ENCODE peak calls at places on chromosomes 7 and 10, in eight cellular contexts. Y is neuronal stem cell; K is ascending aorta; W is CD8-positive, alpha-beta T cell; G is psoas muscle; R is naive thymus-derived CD4-positive, alpha-beta T cell; N is transverse colon; X is CD4-positive, alpha-beta memory T cell. Z is an unnamed sample. For H3K4me1 and H3K9me3, the result is how much of the 10 kb centered on the place peaks cover.

GRCh38 chr7:73822319-73823173 is 8.2 kb upstream of the CLDN4 start:
- DNase-seq in G (no peak), X (no peak), Y (no peak), W (no peak), K (no peak), N (peak), R (no peak), Z (peak)

GRCh38 chr10:111593578-111593977 is 516.7 kb downstream of the ADRA2A start:
- DNase-seq in K (no peak), N (no peak), X (no peak), R (no peak), W (no peak), G (no peak), Y (no peak), Z (no peak)

GRCh38 chr7:105648561-105649401 is 67.5 kb upstream of the EFCAB10 start:
- DNase-seq in X (no peak), R (no peak), K (no peak), N (peak), G (no peak), Y (no peak), W (no peak), Z (no peak)

GRCh38 chr7:39623312-39624201 is at the start of gene RALA:
- DNase-seq in X (peak), G (peak), R (peak), K (peak), W (peak), N (peak), Y (peak), Z (peak)

GRCh38 chr10:46545861-46546590 is 10.4 kb downstream of the GPRIN2 start:
- DNase-seq in K (peak), R (no peak), X (no peak), W (no peak), G (peak), Y (no peak), N (no peak), Z (peak)

GRCh38 chr10:71696635-71697326 is 22.8 kb downstream of the C10orf105 start:
- DNase-seq in R (peak), W (peak), Y (peak), N (peak), K (no peak), G (peak), X (peak), Z (peak)

GRCh38 chr7:129778770-129779601 is 167.5 kb downstream of the NRF1 start:
- DNase-seq in G (no peak), R (no peak), W (no peak), X (no peak), Y (no peak), K (no peak), N (no peak), Z (no peak)

GRCh38 chr10:3080608-3081007 is 13.3 kb downstream of the PFKP start:
- DNase-seq in N (no peak), Y (no peak), R (no peak), W (no peak), G (no peak), X (no peak), K (no peak), Z (no peak)

GRCh38 chr10:117830832-117831231 is 215.9 kb downstream of the RAB11FIP2 start:
- DNase-seq in X (peak), W (peak), G (no peak), K (no peak), R (peak), Y (peak), N (peak), Z (no peak)

GRCh38 chr10:102408728-102409603 is 9.6 kb downstream of the PSD start:
- DNase-seq in G (no peak), K (no peak), R (peak), X (peak), W (peak), N (peak), Y (no peak), Z (no peak)

GRCh38 chr10:24318517-24318916 is 109.6 kb downstream of the KIAA1217 start:
- DNase-seq in G (no peak), W (no peak), N (no peak), R (no peak), X (no peak), Y (no peak), K (no peak), Z (no peak)

GRCh38 chr10:30029890-30030261 is 29.5 kb downstream of the JCAD start:
- DNase-seq in K (no peak), N (peak), W (no peak), Y (no peak), G (no peak), R (no peak), X (no peak), Z (no peak)

GRCh38 chr7:113936982-113937381 is 18.2 kb upstream of the PPP1R3A start:
- DNase-seq in X (no peak), W (no peak), G (no peak), N (no peak), Y (no peak), R (no peak), K (no peak), Z (no peak)

GRCh38 chr10:90865400-90865799 is 6.4 kb upstream of the RPP30 start:
- DNase-seq in W (no peak), X (peak), G (no peak), K (no peak), Y (no peak), N (no peak), R (no peak), Z (no peak)

GRCh38 chr7:90708841-90709317 is 112.8 kb downstream of the CDK14 start:
- DNase-seq in K (no peak), W (no peak), R (no peak), X (no peak), N (peak), Y (no peak), G (no peak), Z (no peak)

GRCh38 chr10:97882142-97883091 is 32.8 kb downstream of the GOLGA7B start:
- DNase-seq in G (no peak), K (peak), N (no peak), Y (no peak), X (no peak), R (no peak), W (no peak), Z (peak)

GRCh38 chr7:30135271-30135550 is 425 bp downstream of the MTURN start:
- DNase-seq in K (no peak), W (no peak), R (no peak), N (no peak), G (no peak), Y (no peak), X (peak), Z (no peak)

GRCh38 chr10:34732926-34733325 is 82.2 kb downstream of the PARD3 start:
- DNase-seq in N (no peak), G (no peak), R (no peak), W (no peak), K (no peak), Y (no peak), X (no peak), Z (no peak)

GRCh38 chr10:26407406-26407969 is 30.7 kb upstream of the APBB1IP start:
- DNase-seq in Y (no peak), X (no peak), R (no peak), G (no peak), N (no peak), K (no peak), W (no peak), Z (no peak)

GRCh38 chr10:67549390-67549789 is 146.6 kb downstream of the CTNNA3 start:
- DNase-seq in R (no peak), K (no peak), W (no peak), Y (no peak), N (no peak), X (no peak), G (no peak), Z (no peak)

GRCh38 chr7:115198143-115198542 is 276.2 kb downstream of the MDFIC start:
- DNase-seq in R (no peak), W (no peak), G (no peak), K (no peak), Y (no peak), X (no peak), N (no peak), Z (no peak)

GRCh38 chr10:78165617-78166016 is 132.0 kb downstream of the RPS24 start:
- DNase-seq in G (no peak), K (no peak), R (no peak), N (no peak), Y (peak), W (no peak), X (no peak), Z (no peak)

GRCh38 chr10:33376976-33377657 is 42.6 kb upstream of the NRP1 start:
- DNase-seq in X (no peak), R (no peak), N (no peak), G (no peak), W (no peak), Y (no peak), K (no peak), Z (no peak)

GRCh38 chr10:33355267-33355666 is 20.8 kb upstream of the NRP1 start:
- DNase-seq in W (no peak), K (no peak), Y (no peak), N (no peak), X (no peak), R (no peak), G (no peak), Z (no peak)

GRCh38 chr7:24936121-24936824 is 43.7 kb downstream of the OSBPL3 start:
- DNase-seq in W (no peak), G (no peak), K (no peak), N (no peak), X (no peak), R (no peak), Y (no peak), Z (no peak)

GRCh38 chr10:22599048-22599561 is 115.3 kb downstream of the PIP4K2A start:
- DNase-seq in X (no peak), G (no peak), N (no peak), K (no peak), W (no peak), Y (no peak), R (no peak), Z (no peak)

GRCh38 chr10:22600516-22600915 is 113.9 kb downstream of the PIP4K2A start:
- DNase-seq in R (no peak), X (no peak), G (no peak), W (no peak), Y (no peak), K (no peak), N (no peak), Z (no peak)

GRCh38 chr10:22599636-22600228 is 114.6 kb downstream of the PIP4K2A start:
- DNase-seq in W (no peak), R (no peak), N (no peak), X (no peak), Y (no peak), G (no peak), K (no peak), Z (no peak)

GRCh38 chr10:22603581-22603980 is 110.8 kb downstream of the PIP4K2A start:
- DNase-seq in N (no peak), Y (no peak), X (no peak), R (no peak), W (no peak), K (no peak), G (no peak), Z (no peak)

GRCh38 chr10:22601618-22602017 is 112.8 kb downstream of the PIP4K2A start:
- DNase-seq in W (no peak), N (no peak), Y (no peak), K (no peak), G (no peak), R (no peak), X (no peak), Z (no peak)
- H3K4me1 ChIP-seq in W (half or more), N (under half), Y (under half), K (under half), G (under half), R (half or more), X (half or more), Z (under half)

DNA sequence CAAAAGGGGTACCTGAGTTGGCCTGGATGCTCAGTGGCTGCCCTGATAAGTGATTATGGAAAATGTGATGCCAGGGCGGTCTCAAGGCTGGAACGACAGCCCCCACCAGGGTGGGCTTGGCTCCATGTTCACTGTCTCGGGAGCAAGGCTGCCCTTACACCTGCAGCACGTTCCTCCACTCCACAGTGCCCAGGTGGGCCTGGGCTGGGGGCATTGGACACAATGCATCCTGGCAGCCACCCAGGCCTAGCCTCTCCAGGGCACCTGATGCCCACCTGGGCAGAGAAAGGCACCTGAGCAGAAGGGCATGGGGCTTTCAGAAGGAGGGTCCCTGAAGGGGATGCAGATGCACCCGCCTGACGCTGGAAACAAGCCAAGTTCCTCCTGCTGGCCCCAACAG is 548.3 kb downstream of the DNAJB6 start:
- DNase-seq in X (no peak), N (no peak), W (no peak), K (no peak), R (no peak), Y (no peak), G (no peak), Z (no peak)
- H3K9me3 ChIP-seq in X (under half), N (under half), W (under half), K (under half), R (under half), Y (under half), G (under half), Z (under half)

DNA sequence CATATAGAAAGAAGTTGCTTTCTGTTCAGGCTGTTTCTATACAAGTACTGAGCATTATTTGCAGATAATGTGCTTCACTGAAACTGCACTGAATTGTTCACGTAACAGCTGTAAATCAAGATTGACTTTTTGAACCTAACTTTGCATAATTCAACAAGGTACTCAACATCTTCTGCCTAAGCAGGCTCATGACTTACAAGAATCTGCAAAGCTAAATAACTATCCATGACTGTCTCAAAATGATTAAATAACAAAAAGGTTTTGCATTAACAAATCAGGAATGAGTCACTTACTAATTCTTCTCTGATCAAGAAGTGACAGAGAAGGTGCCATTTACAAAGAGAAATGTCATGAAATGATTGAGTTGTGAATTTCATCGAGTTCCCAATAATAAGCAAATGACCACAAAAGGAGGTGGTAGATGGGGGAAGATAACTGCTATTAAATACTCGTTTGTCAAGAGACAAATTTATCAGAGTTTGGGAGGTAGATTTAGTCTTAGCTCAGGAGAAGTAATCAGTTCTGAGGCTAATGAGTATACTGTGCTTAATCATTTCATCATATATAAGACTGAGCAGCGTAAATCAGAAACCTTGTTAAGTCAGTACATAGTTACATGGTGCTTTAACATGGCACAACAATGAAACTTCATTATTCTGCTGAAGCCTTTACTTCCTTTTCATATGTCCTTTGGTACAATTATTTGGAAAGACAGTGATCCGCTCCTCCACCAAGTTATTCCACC is 161.2 kb upstream of the LRRN3 start:
- DNase-seq in K (no peak), Y (no peak), N (no peak), X (no peak), R (no peak), W (no peak), G (no peak), Z (no peak)
- H3K27ac ChIP-seq in K (no peak), Y (no peak), N (no peak), X (no peak), R (no peak), W (no peak), G (no peak), Z (no peak)

GRCh38 chr7:132434041-132434440 is 142.2 kb downstream of the PLXNA4 start:
- DNase-seq in G (no peak), X (no peak), K (no peak), R (no peak), N (no peak), Y (no peak), W (no peak), Z (no peak)
- H3K4me1 ChIP-seq in G (under half), X (half or more), K (under half), R (half or more), N (under half), Y (under half), W (half or more), Z (under half)

GRCh38 chr7:64612452-64612851 is 49.6 kb upstream of the ZNF680 start:
- DNase-seq in K (no peak), R (no peak), X (no peak), N (no peak), W (no peak), G (no peak), Y (no peak), Z (no peak)
- H3K9me3 ChIP-seq in K (under half), R (under half), X (under half), N (under half), W (under half), G (under half), Y (under half), Z (under half)

DNA sequence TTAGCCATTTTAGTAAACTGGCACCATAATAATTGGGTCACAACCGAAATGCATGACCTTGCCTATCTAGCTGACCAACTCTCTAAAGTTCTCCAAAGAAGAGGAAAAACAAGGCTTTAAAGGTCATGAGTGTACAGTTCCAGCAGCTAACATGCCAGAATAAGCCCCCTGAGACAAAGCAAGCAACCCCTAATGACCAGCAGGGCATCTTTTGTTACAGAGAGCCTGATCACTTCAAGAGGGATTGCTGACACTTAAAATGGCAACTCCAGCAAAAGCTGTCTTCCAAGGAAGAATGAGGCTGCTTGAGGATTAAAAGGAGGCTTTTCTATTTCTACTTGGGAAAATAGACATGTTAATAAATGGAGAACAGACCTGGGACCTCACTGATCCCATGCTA is 213.6 kb downstream of the CDC14C start:
- DNase-seq in G (no peak), W (no peak), R (no peak), X (no peak), Y (peak), K (no peak), N (no peak), Z (no peak)
- H3K27ac ChIP-seq in G (no peak), W (no peak), R (no peak), X (no peak), Y (peak), K (no peak), N (no peak), Z (no peak)

GRCh38 chr10:48638739-48639527 is 34.1 kb upstream of the ARHGAP22 start:
- DNase-seq in N (no peak), K (no peak), X (no peak), G (no peak), R (no peak), W (no peak), Y (no peak), Z (no peak)

GRCh38 chr10:48636901-48637300 is 32.0 kb upstream of the ARHGAP22 start:
- DNase-seq in W (no peak), N (no peak), G (no peak), Y (no peak), R (no peak), K (no peak), X (no peak), Z (no peak)

GRCh38 chr10:48638158-48638557 is 33.3 kb upstream of the ARHGAP22 start:
- DNase-seq in G (no peak), Y (no peak), X (no peak), N (no peak), K (no peak), W (no peak), R (no peak), Z (no peak)

GRCh38 chr10:48636231-48636630 is 31.4 kb upstream of the ARHGAP22 start:
- DNase-seq in R (no peak), X (no peak), Y (no peak), G (no peak), N (no peak), W (no peak), K (no peak), Z (no peak)

DNA sequence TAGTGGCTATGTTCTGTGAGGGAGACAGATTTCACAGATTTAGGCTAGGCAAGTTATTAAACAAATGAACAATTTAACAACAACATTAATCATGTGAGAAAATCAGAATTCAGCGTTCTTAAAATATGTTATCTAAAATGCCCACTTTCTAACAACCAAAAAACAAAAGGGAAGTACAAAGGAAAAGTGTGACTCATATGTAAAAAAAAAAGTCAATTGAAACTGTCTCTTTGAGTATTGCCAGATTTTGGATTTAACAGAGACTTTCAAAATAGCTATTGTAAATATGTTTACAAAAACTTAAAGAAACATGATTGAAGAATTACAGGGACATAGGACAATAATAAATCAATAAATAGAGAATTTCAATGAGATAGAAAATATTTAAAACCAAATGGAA is 34.8 kb upstream of the ARHGAP22 start:
- DNase-seq in R (no peak), Y (no peak), N (no peak), G (no peak), K (no peak), X (no peak), W (no peak), Z (no peak)
- H3K4me1 ChIP-seq in R (under half), Y (under half), N (under half), G (under half), K (under half), X (under half), W (under half), Z (under half)

GRCh38 chr10:131439705-131440104 is 128.2 kb upstream of the TCERG1L start:
- DNase-seq in X (no peak), G (no peak), R (no peak), W (no peak), Y (no peak), N (no peak), K (no peak), Z (no peak)
- H3K9me3 ChIP-seq in X (under half), G (under half), R (under half), W (under half), Y (under half), N (under half), K (under half), Z (under half)

GRCh38 chr7:101153969-101154692 is at the start of gene AP1S1:
- DNase-seq in W (peak), K (peak), Y (peak), N (peak), G (peak), X (peak), R (peak), Z (peak)
- H3K27ac ChIP-seq in W (no peak), K (no peak), Y (no peak), N (peak), G (no peak), X (no peak), R (peak), Z (no peak)

GRCh38 chr7:55120501-55121198 is 101.8 kb downstream of the EGFR start:
- DNase-seq in Y (no peak), K (no peak), X (no peak), W (no peak), G (no peak), N (no peak), R (no peak), Z (no peak)

GRCh38 chr7:55118426-55118825 is 99.6 kb downstream of the EGFR start:
- DNase-seq in R (no peak), G (no peak), Y (no peak), K (no peak), N (no peak), X (no peak), W (no peak), Z (no peak)

GRCh38 chr7:55121249-55121648 is 102.4 kb downstream of the EGFR start:
- DNase-seq in G (peak), K (no peak), N (no peak), W (no peak), R (no peak), Y (no peak), X (no peak), Z (no peak)

GRCh38 chr7:55119571-55119970 is 100.8 kb downstream of the EGFR start:
- DNase-seq in K (no peak), N (no peak), W (no peak), Y (no peak), R (no peak), G (no peak), X (no peak), Z (no peak)

GRCh38 chr7:55120074-55120473 is 101.3 kb downstream of the EGFR start:
- DNase-seq in W (no peak), G (no peak), R (no peak), K (no peak), N (no peak), Y (no peak), X (no peak), Z (no peak)
- H3K4me1 ChIP-seq in W (under half), G (half or more), R (under half), K (under half), N (under half), Y (under half), X (under half), Z (under half)